ENCODE peak calls at places on chromosomes 6 and 20, in four cellular contexts. One of them, this sample, is unnamed.

GRCh38 chr20:59583428-59584277 is 20.7 kb upstream of the PHACTR3 start:
- DNase-seq in AG10803: peak; percentile 75
- DNase-seq in fibroblast of mammary gland: peak; percentile 15
- DNase-seq in stimulated activated CD4-positive, alpha-beta T cell treated with anti-CD3 and anti-CD28 coated beads, Interleukin-4, amount 100 ng/mL, for 4 hours: no peak
- DNase-seq in this sample: peak; percentile 56

GRCh38 chr6:31660224-31660997 is at the start of gene C6orf47:
- DNase-seq in fibroblast of mammary gland: peak; percentile 73
- DNase-seq in AG10803: peak; percentile 75
- DNase-seq in stimulated activated CD4-positive, alpha-beta T cell treated with anti-CD3 and anti-CD28 coated beads, Interleukin-4, amount 100 ng/mL, for 4 hours: peak; percentile 73
- DNase-seq in this sample: peak; percentile 39

GRCh38 chr20:58179432-58180099 is 48.9 kb downstream of the ANKRD60 start:
- DNase-seq in stimulated activated CD4-positive, alpha-beta T cell treated with anti-CD3 and anti-CD28 coated beads, Interleukin-4, amount 100 ng/mL, for 4 hours: peak; percentile 72
- DNase-seq in AG10803: peak; percentile 15
- DNase-seq in fibroblast of mammary gland: no peak
- DNase-seq in this sample: peak; percentile 32

GRCh38 chr20:22464312-22465003 is 119.9 kb downstream of the FOXA2 start:
- DNase-seq in stimulated activated CD4-positive, alpha-beta T cell treated with anti-CD3 and anti-CD28 coated beads, Interleukin-4, amount 100 ng/mL, for 4 hours: no peak
- DNase-seq in fibroblast of mammary gland: no peak
- DNase-seq in AG10803: no peak
- DNase-seq in this sample: no peak

GRCh38 chr20:13453367-13453766 is 185.4 kb downstream of the TASP1 start:
- DNase-seq in AG10803: no peak
- DNase-seq in stimulated activated CD4-positive, alpha-beta T cell treated with anti-CD3 and anti-CD28 coated beads, Interleukin-4, amount 100 ng/mL, for 4 hours: no peak
- DNase-seq in fibroblast of mammary gland: no peak
- DNase-seq in this sample: no peak

GRCh38 chr6:53960311-53960710 is 150.9 kb upstream of the MLIP start:
- DNase-seq in stimulated activated CD4-positive, alpha-beta T cell treated with anti-CD3 and anti-CD28 coated beads, Interleukin-4, amount 100 ng/mL, for 4 hours: no peak
- DNase-seq in fibroblast of mammary gland: peak; percentile 52
- DNase-seq in AG10803: peak; percentile 67
- DNase-seq in this sample: no peak

GRCh38 chr6:141483561-141484061 is 649.1 kb upstream of the GJE1 start:
- DNase-seq in fibroblast of mammary gland: peak; percentile 100
- DNase-seq in AG10803: peak; percentile 98
- DNase-seq in stimulated activated CD4-positive, alpha-beta T cell treated with anti-CD3 and anti-CD28 coated beads, Interleukin-4, amount 100 ng/mL, for 4 hours: peak; percentile 5
- DNase-seq in this sample: no peak

GRCh38 chr20:3871549-3872265 is 17.5 kb upstream of the PANK2 start:
- DNase-seq in stimulated activated CD4-positive, alpha-beta T cell treated with anti-CD3 and anti-CD28 coated beads, Interleukin-4, amount 100 ng/mL, for 4 hours: no peak
- DNase-seq in AG10803: no peak
- DNase-seq in fibroblast of mammary gland: no peak
- DNase-seq in this sample: no peak

GRCh38 chr6:157244175-157244574 is 79.1 kb downstream of the TMEM242 start:
- DNase-seq in stimulated activated CD4-positive, alpha-beta T cell treated with anti-CD3 and anti-CD28 coated beads, Interleukin-4, amount 100 ng/mL, for 4 hours: no peak
- DNase-seq in fibroblast of mammary gland: peak; percentile 86
- DNase-seq in AG10803: peak; percentile 99
- DNase-seq in this sample: no peak

GRCh38 chr6:158573542-158573931 is 13.6 kb downstream of the TMEM181 start:
- DNase-seq in AG10803: no peak
- DNase-seq in stimulated activated CD4-positive, alpha-beta T cell treated with anti-CD3 and anti-CD28 coated beads, Interleukin-4, amount 100 ng/mL, for 4 hours: no peak
- DNase-seq in fibroblast of mammary gland: no peak
- DNase-seq in this sample: no peak

GRCh38 chr6:23841116-23841515 is 284.9 kb upstream of the NRSN1 start:
- DNase-seq in AG10803: no peak
- DNase-seq in fibroblast of mammary gland: no peak
- DNase-seq in stimulated activated CD4-positive, alpha-beta T cell treated with anti-CD3 and anti-CD28 coated beads, Interleukin-4, amount 100 ng/mL, for 4 hours: no peak
- DNase-seq in this sample: no peak